ENCODE peak calls at places on chromosome 3, in five cellular contexts. O is Peyer's patch, E is psoas muscle, N is brain microvascular endothelial cell, D is body of pancreas. B is an unnamed sample.

GRCh38 chr3:4862973-4863372 is 116.3 kb upstream of the BHLHE40 start:
- DNase-seq in N (no peak), O (no peak), E (no peak), D (no peak), B (no peak)

GRCh38 chr3:153840487-153840886 is 280.7 kb upstream of the ARHGEF26 start:
- DNase-seq in E (no peak), D (no peak), N (no peak), O (no peak), B (no peak)

GRCh38 chr3:57169872-57170623 is 4.9 kb upstream of the IL17RD start:
- DNase-seq in O (peak; percentile 88), D (peak; percentile 80), N (peak; percentile 34), E (peak; percentile 86), B (no peak)

GRCh38 chr3:122975163-122975923 is 52.2 kb downstream of the SEMA5B start:
- DNase-seq in D (no peak), N (peak; percentile 69), O (no peak), E (peak; percentile 53), B (peak; percentile 61)

GRCh38 chr3:24601500-24601899 is 106.8 kb upstream of the THRB start:
- DNase-seq in D (no peak), E (peak; percentile 52), O (no peak), N (no peak), B (no peak)

GRCh38 chr3:178385280-178385952 is 150.8 kb upstream of the KCNMB2 start:
- DNase-seq in D (peak; percentile 26), N (peak; percentile 51), E (no peak), O (no peak), B (no peak)

GRCh38 chr3:138455801-138456716 is 21.6 kb downstream of the ESYT3 start:
- DNase-seq in E (no peak), D (no peak), N (no peak), O (no peak), B (no peak)

GRCh38 chr3:50194903-50195500 is 3.6 kb downstream of the GNAT1 start:
- DNase-seq in O (no peak), E (no peak), N (no peak), D (peak; percentile 42), B (no peak)

GRCh38 chr3:156431334-156432121 is 123.4 kb downstream of the SSR3 start:
- DNase-seq in O (no peak), E (no peak), N (no peak), D (no peak), B (no peak)

GRCh38 chr3:182258538-182259177 is 534.6 kb upstream of the ATP11B start:
- DNase-seq in O (no peak), D (no peak), E (no peak), N (no peak), B (peak; percentile 28)

GRCh38 chr3:117853923-117854322 is 1144.3 kb downstream of the TUSC7 start:
- DNase-seq in N (peak; percentile 1), E (no peak), D (no peak), O (no peak), B (peak; percentile 61)

GRCh38 chr3:26307805-26308204 is 314.8 kb upstream of the LRRC3B start:
- DNase-seq in E (no peak), N (no peak), O (no peak), D (no peak), B (no peak)

GRCh38 chr3:113057117-113057516 is 66.3 kb downstream of the GTPBP8 start:
- DNase-seq in E (no peak), N (no peak), D (no peak), O (no peak), B (no peak)

GRCh38 chr3:194587438-194587931 is 45.7 kb downstream of the TMEM44 start:
- DNase-seq in O (no peak), N (peak; percentile 91), D (no peak), E (peak; percentile 60), B (no peak)

GRCh38 chr3:130960139-130960779 is 66.4 kb downstream of the ASTE1 start:
- DNase-seq in E (no peak), N (no peak), D (no peak), O (no peak), B (no peak)

GRCh38 chr3:67595424-67595823 is 59.0 kb downstream of the SUCLG2 start:
- DNase-seq in N (no peak), E (no peak), D (no peak), O (peak; percentile 52), B (no peak)

GRCh38 chr3:20669184-20669583 is 483.2 kb upstream of the SGO1 start:
- DNase-seq in O (no peak), N (no peak), D (peak; percentile 28), E (no peak), B (no peak)

GRCh38 chr3:157335677-157336076 is 101.0 kb upstream of the PTX3 start:
- DNase-seq in E (no peak), N (peak; percentile 77), O (no peak), D (no peak), B (peak; percentile 75)

GRCh38 chr3:46997453-46998091 is 18.1 kb downstream of the NBEAL2 start:
- DNase-seq in N (no peak), D (peak; percentile 12), E (peak; percentile 37), O (peak; percentile 39), B (no peak)

GRCh38 chr3:160400048-160400630 is 689 bp downstream of the SMC4 start:
- DNase-seq in N (peak; percentile 57), E (peak; percentile 65), D (peak; percentile 43), O (peak; percentile 76), B (no peak)

GRCh38 chr3:35322070-35322469 is 317.3 kb upstream of the ARPP21 start:
- DNase-seq in N (peak; percentile 88), E (no peak), O (no peak), D (no peak), B (peak; percentile 90)

GRCh38 chr3:45088959-45089358 is 57.2 kb downstream of the CDCP1 start:
- DNase-seq in O (no peak), N (no peak), E (no peak), D (no peak), B (no peak)

GRCh38 chr3:168061332-168061996 is 34.3 kb downstream of the GOLIM4 start:
- DNase-seq in E (no peak), O (no peak), D (no peak), N (no peak), B (no peak)

GRCh38 chr3:36710606-36711005 is 53.7 kb downstream of the DCLK3 start:
- DNase-seq in D (no peak), E (no peak), N (no peak), O (no peak), B (no peak)

GRCh38 chr3:58009026-58009748 is 965 bp downstream of the FLNB start:
- DNase-seq in E (no peak), N (no peak), D (peak; percentile 48), O (peak; percentile 82), B (no peak)

GRCh38 chr3:101146946-101147345 is 153.7 kb upstream of the ABI3BP start:
- DNase-seq in E (no peak), N (no peak), O (no peak), D (no peak), B (no peak)

GRCh38 chr3:177357352-177358084 is 160.2 kb upstream of the TBL1XR1 start:
- DNase-seq in N (peak; percentile 88), E (no peak), O (peak; percentile 56), D (no peak), B (peak; percentile 89)

GRCh38 chr3:41000471-41000870 is 198.8 kb upstream of the CTNNB1 start:
- DNase-seq in O (no peak), N (no peak), D (no peak), E (no peak), B (no peak)

GRCh38 chr3:151864423-151865101 is 8.9 kb upstream of the SUCNR1 start:
- DNase-seq in N (peak; percentile 22), E (no peak), O (no peak), D (no peak), B (peak; percentile 29)

GRCh38 chr3:189772584-189772983 is 141.4 kb downstream of the TP63 start:
- DNase-seq in E (no peak), D (no peak), N (no peak), O (no peak), B (no peak)

GRCh38 chr3:106731230-106731629 is 646.0 kb upstream of the CCDC54 start:
- DNase-seq in E (no peak), D (no peak), N (no peak), O (no peak), B (no peak)

GRCh38 chr3:116226245-116226644 is 219.0 kb downstream of the LSAMP start:
- DNase-seq in D (no peak), E (no peak), N (no peak), O (no peak), B (no peak)

GRCh38 chr3:184259878-184260570 is 1.3 kb downstream of the CAMK2N2 start:
- DNase-seq in E (no peak), N (peak; percentile 20), O (no peak), D (peak; percentile 63), B (no peak)

GRCh38 chr3:134029734-134030381 is at the start of gene SLCO2A1:
- DNase-seq in D (peak; percentile 39), O (peak; percentile 61), E (no peak), N (no peak), B (no peak)

GRCh38 chr3:84717894-84718293 is 240.9 kb upstream of the CADM2 start:
- DNase-seq in E (no peak), N (no peak), D (no peak), O (no peak), B (no peak)

GRCh38 chr3:194561306-194561974 is 71.8 kb downstream of the TMEM44 start:
- DNase-seq in N (no peak), D (no peak), O (no peak), E (no peak), B (no peak)

GRCh38 chr3:193974591-193974990 is 161.4 kb upstream of the HES1 start:
- DNase-seq in D (no peak), O (no peak), N (peak; percentile 6), E (no peak), B (no peak)

GRCh38 chr3:112405845-112406244 is 72.9 kb downstream of the CD200 start:
- DNase-seq in O (no peak), E (no peak), N (no peak), D (no peak), B (no peak)

GRCh38 chr3:52068055-52068704 is 11.8 kb upstream of the DUSP7 start:
- DNase-seq in O (no peak), N (no peak), E (no peak), D (no peak), B (no peak)

GRCh38 chr3:169085827-169086226 is 577.7 kb downstream of the MECOM start:
- DNase-seq in E (no peak), O (no peak), N (peak; percentile 89), D (no peak), B (peak; percentile 26)
- TF ChIP-seq CTCF in E (no peak), O (no peak), N (no peak), D (no peak), B (no peak)

DNA sequence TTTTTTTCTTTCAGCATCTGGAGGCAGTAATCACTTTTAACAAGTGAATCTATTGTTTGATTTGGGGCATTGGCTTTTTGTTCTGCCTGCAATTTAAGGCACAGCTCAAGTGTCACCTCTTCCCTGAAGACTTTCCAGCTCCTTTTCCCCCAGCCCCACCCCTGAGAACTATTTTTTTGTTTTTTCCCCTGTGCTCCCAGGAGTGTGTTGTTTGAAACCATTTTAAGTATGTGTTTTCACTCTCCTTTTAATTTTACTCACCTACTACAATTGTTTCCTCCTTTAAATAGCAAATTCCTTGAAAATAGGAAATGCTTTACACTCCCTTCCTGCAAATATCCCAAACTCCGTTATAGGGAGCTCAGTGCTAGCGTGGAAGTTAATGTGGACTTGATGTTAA is 286.7 kb upstream of the PROK2 start:
- DNase-seq in O (no peak), D (no peak), N (no peak), E (no peak), B (no peak)
- H3K36me3 ChIP-seq in O (no peaks in the 10 kb centered on the region), D (no peaks in the 10 kb centered on the region), N (no peaks in the 10 kb centered on the region), E (no peaks in the 10 kb centered on the region), B (no peaks in the 10 kb centered on the region)

GRCh38 chr3:148975277-148975676 is 16.1 kb upstream of the GYG1 start:
- DNase-seq in E (peak; percentile 86), N (no peak), O (no peak), D (no peak), B (no peak)
- TF ChIP-seq CTCF in E (no peak), N (no peak), O (no peak), D (no peak), B (no peak)

GRCh38 chr3:48528043-48528442 is 24.1 kb upstream of the SHISA5 start:
- DNase-seq in N (no peak), E (no peak), O (no peak), D (no peak), B (no peak)
- H3K36me3 ChIP-seq in N (no peaks in the 10 kb centered on the region), E (no peaks in the 10 kb centered on the region), O (no peaks in the 10 kb centered on the region), D (no peaks in the 10 kb centered on the region), B (no peaks in the 10 kb centered on the region)

B was measured in kidney epithelial cell.